ENCODE peak calls at places on chromosome 16, in four cellular contexts. X is Panc1, W is K562, C is HepG2. B is an unnamed sample.

GRCh38 chr16:69093974-69094373 is 11.5 kb upstream of the HAS3 start:
- DNase-seq in X (no peak), W (no peak), C (no peak), B (no peak)

GRCh38 chr16:70754371-70754770 is 46.6 kb downstream of the VAC14 start:
- DNase-seq in X (no peak), W (no peak), C (no peak), B (no peak)

GRCh38 chr16:4123617-4124300 is 7.5 kb upstream of the ADCY9 start:
- DNase-seq in X (no peak), W (no peak), C (no peak), B (no peak)

GRCh38 chr16:23597003-23597756 is 1.1 kb upstream of the NDUFAB1 start:
- DNase-seq in X (no peak), W (peak; percentile 57), C (peak; percentile 71), B (peak; percentile 50)

GRCh38 chr16:56688762-56689161 is 6.5 kb downstream of the MT1X start:
- DNase-seq in X (no peak), W (no peak), C (no peak), B (no peak)

GRCh38 chr16:65195998-65196397 is 74.1 kb upstream of the CDH11 start:
- DNase-seq in X (no peak), W (no peak), C (no peak), B (no peak)

GRCh38 chr16:18966791-18967190 is 16.9 kb upstream of the TMC7 start:
- DNase-seq in X (no peak), W (no peak), C (no peak), B (no peak)

GRCh38 chr16:89199241-89200123 is 855 bp downstream of the SLC22A31 start:
- DNase-seq in X (no peak), W (no peak), C (no peak), B (no peak)

GRCh38 chr16:85126731-85127662 is 14.7 kb upstream of the CIBAR2 start:
- DNase-seq in X (no peak), W (peak; percentile 67), C (no peak), B (no peak)

GRCh38 chr16:52624891-52625290 is 77.9 kb upstream of the TOX3 start:
- DNase-seq in X (no peak), W (no peak), C (no peak), B (no peak)

GRCh38 chr16:68190745-68191510 is 45.0 kb downstream of the ESRP2 start:
- DNase-seq in X (no peak), W (no peak), C (peak; percentile 32), B (no peak)

GRCh38 chr16:88737298-88738166 is 31.2 kb downstream of the CTU2 start:
- DNase-seq in X (no peak), W (peak; percentile 97), C (peak; percentile 55), B (peak; percentile 48)

GRCh38 chr16:54342001-54342776 is 55.6 kb upstream of the IRX3 start:
- DNase-seq in X (no peak), W (no peak), C (no peak), B (no peak)

GRCh38 chr16:54347961-54348360 is 61.4 kb upstream of the IRX3 start:
- DNase-seq in X (no peak), W (no peak), C (no peak), B (no peak)

GRCh38 chr16:54342966-54343365 is 56.4 kb upstream of the IRX3 start:
- DNase-seq in X (no peak), W (no peak), C (no peak), B (no peak)

GRCh38 chr16:54345231-54345630 is 58.6 kb upstream of the IRX3 start:
- DNase-seq in X (no peak), W (no peak), C (no peak), B (no peak)

DNA sequence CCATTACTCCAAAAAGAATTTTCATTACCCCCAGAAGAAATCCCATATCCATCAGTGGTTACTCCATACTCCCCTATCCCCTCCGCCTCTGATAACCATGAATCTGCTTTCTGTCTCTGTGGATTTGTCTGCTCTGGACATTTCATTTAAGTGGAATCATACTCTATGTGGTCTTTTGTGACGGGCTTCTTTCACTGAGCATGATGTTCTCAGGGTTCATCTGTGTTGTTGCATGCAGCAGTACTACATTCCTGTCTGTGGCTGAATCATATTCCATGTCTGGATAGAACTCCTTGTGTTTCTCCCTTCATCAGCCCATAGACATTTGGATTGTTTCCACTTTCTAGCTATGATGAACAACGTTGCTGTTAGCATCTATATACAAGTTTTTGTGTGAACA is 59.5 kb upstream of the IRX3 start:
- DNase-seq in X (no peak), W (no peak), C (no peak), B (no peak)
- TF ChIP-seq TCF7L2 in X (no peak), W (no peak), C (no peak), B (no peak)

DNA sequence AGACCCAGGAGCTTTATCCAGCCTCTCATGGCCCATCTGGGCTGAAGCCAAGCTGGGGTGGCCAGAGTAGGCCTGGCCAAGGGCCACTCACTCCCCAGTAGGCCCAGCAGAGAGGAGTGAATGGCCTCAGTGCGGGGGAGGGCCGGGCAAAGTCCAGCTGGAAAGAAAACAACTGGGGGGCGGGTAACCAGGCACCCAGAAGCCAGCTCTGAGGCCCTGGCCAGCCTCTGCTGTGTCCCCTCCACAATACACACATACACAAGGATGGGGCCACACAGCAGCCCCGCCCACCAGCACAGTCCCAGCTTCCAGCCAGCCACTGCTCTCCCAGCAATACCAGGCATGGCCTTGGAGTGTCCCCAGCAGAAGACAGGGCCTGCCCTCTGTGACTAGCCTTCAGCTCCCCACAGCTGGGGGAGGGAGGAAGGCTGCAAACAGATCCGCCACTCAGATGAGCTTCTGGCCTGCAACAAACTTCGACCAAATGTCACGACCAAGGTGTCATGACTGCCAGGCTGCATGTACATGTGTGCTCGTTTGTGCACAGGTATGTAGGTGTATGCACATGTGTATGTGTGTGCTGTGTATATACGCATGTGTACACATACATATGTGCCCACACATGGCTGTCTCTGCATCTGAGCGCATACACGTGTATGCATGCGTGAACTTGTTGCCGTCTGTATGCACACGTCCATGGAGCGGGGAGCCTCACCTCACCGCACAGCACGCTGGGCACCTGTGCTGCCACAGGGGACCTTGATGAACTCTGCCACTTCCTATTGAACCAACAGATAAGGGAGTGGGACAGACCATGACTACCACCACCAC is 5.0 kb downstream of the CARHSP1 start:
- DNase-seq in X (no peak), W (peak; percentile 55), C (peak; percentile 100), B (no peak)
- TF ChIP-seq TCF7L2 in X (no peak), W (no peak), C (no peak), B (no peak)

GRCh38 chr16:86355538-86355937 is 154.8 kb upstream of the FOXF1 start:
- DNase-seq in X (no peak), W (no peak), C (no peak), B (peak; percentile 92)

GRCh38 chr16:86356804-86357203 is 153.5 kb upstream of the FOXF1 start:
- DNase-seq in X (no peak), W (no peak), C (no peak), B (no peak)

GRCh38 chr16:86355114-86355513 is 155.2 kb upstream of the FOXF1 start:
- DNase-seq in X (no peak), W (no peak), C (no peak), B (no peak)

GRCh38 chr16:86354641-86355040 is 155.7 kb upstream of the FOXF1 start:
- DNase-seq in X (no peak), W (no peak), C (no peak), B (no peak)

DNA sequence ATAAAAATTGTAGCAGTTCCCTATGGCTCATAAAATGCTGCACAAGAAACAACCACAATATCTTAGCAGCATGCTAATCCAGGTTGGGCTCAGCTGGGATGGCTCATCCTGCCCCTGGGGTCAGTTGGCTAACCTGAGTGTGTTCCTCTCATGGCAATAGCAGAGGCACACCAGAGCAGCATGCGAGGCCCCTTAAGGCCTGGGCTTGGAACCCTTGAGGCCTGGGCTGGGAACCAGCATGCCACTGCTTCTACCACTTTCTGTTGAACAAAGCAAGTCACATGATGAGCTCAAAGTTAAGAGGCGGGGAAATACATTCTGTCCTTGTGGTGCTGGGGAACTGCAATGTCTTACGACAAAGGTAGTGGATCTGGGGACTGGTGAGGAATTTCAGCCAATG is 154.4 kb upstream of the FOXF1 start:
- DNase-seq in X (no peak), W (no peak), C (no peak), B (peak; percentile 74)
- TF ChIP-seq TCF7L2 in X (no peak), W (no peak), C (no peak), B (no peak)

GRCh38 chr16:2398520-2398919 is 30.7 kb upstream of the CCNF start:
- DNase-seq in X (no peak), W (no peak), C (no peak), B (no peak)
- TF ChIP-seq TCF7L2 in X (no peak), W (no peak), C (no peak), B (no peak)

GRCh38 chr16:28089992-28090365 is 26.5 kb upstream of the GSG1L start:
- DNase-seq in X (no peak), W (no peak), C (no peak), B (no peak)
- TF ChIP-seq TCF7L2 in X (no peak), W (no peak), C (no peak), B (no peak)

DNA sequence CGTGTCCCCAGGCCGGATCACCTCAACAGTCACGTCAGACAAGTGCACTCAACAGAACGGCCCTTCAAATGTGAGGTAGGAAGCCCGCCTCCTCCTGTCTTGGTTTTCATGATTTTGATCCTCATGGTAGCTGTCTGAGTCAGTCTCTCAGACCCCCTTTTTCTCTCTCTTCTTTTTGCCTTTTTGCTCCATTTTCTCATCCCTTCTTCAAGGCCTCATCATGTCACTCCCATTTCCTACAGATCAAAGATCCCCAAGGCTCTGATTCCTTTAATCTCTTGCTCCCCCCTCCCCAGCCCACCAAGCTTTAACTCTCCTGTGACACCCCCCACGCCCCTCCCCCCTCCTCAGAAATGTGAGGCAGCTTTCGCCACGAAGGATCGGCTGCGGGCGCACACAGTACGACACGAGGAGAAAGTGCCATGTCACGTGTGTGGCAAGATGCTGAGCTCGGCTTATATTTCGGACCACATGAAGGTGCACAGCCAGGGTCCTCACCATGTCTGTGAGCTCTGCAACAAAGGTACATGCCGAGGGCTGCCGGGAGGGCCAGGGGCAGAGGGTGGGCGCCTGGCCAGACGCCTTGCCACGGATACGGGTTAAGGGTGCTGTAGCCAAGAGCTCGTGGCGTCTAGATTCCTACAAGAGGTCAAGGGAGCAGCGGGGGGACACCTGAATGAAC is 2.0 kb downstream of the MAZ start:
- DNase-seq in X (no peak), W (no peak), C (no peak), B (no peak)
- TF ChIP-seq TCF7L2 in X (no peak), W (no peak), C (no peak), B (no peak)

DNA sequence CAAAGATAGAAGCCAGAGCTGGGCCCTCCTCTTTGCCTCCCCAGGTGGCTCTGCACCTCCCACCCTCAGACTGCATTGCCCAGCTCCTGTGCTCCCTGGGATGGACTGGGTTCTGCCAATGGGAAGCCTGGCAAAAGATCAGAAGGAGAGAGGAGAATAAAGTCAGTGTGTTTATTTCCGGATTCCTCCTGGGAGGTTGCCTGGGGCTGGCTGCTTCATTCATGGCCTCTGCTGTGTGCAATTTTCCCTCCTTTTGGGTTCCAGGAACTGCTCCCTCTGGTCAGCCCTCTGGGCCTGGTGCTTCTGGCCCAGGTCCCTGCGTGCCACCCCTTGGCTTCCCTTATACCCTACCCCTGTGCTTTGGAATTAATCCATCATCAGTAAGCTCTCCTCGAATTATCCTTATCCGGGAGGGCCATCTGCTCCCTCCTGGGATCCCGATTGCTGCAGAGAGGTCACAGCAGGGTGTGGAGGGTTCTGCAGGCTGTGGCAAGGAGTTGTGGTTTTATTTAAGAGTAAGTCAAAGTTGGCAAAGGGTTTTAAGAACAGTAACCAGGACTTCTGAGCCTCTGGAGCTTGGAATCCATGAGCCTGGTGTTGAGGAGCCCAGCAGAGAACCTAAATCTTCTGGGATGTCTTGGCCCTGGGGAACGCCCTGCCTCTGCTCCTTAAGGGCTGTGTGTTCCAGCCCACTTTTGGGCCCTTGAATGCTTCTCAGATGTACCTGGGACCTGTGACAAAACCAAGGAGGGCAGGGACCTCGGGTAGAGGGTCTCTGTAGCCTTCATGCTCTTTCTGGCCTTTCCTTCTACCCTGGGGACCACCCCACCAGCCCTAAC is 8.2 kb upstream of the MMP2 start:
- DNase-seq in X (no peak), W (no peak), C (no peak), B (no peak)
- TF ChIP-seq TCF7L2 in X (peak; percentile 98), W (no peak), C (no peak), B (no peak)